ENCODE peak calls at places on chromosomes 4 and X, in five cellular contexts. L is heart right ventricle, U is A549, E is suprapubic skin, T is HCT116. P is an unnamed sample.

GRCh38 chrX:129495941-129496340 is 27.3 kb downstream of the SMARCA1 start:
- DNase-seq in L (no peak), U (no peak), E (no peak), T (no peak), P (peak)

GRCh38 chrX:38095971-38096529 is 89.7 kb downstream of the SYTL5 start:
- DNase-seq in L (no peak), U (peak), E (no peak), T (peak), P (no peak)

GRCh38 chr4:165118256-165118909 is 5.7 kb upstream of the TMEM192 start:
- DNase-seq in L (no peak), U (no peak), E (no peak), T (no peak), P (no peak)

GRCh38 chrX:318068-318738 is 393 bp downstream of the GTPBP6 start:
- DNase-seq in L (peak), U (peak), E (peak), T (peak), P (peak)

GRCh38 chrX:44997282-44997813 is 124.4 kb downstream of the KDM6A start:
- DNase-seq in L (no peak), U (no peak), E (no peak), T (no peak), P (no peak)

GRCh38 chrX:142977128-142977914 is 48.4 kb upstream of the SPANXN4 start:
- DNase-seq in L (no peak), U (no peak), E (no peak), T (no peak), P (no peak)

GRCh38 chrX:18039023-18039422 is 177.9 kb upstream of the RAI2 start:
- DNase-seq in L (no peak), U (no peak), E (no peak), T (no peak), P (no peak)

GRCh38 chrX:19388064-19388679 is 44.4 kb downstream of the PDHA1 start:
- DNase-seq in L (no peak), U (no peak), E (no peak), T (no peak), P (no peak)

GRCh38 chr4:53804719-53805118 is 213.4 kb upstream of the LNX1 start:
- DNase-seq in L (peak), U (no peak), E (no peak), T (peak), P (no peak)

GRCh38 chr4:141047228-141047884 is 85.9 kb downstream of the RNF150 start:
- DNase-seq in L (no peak), U (no peak), E (no peak), T (no peak), P (peak)

DNA sequence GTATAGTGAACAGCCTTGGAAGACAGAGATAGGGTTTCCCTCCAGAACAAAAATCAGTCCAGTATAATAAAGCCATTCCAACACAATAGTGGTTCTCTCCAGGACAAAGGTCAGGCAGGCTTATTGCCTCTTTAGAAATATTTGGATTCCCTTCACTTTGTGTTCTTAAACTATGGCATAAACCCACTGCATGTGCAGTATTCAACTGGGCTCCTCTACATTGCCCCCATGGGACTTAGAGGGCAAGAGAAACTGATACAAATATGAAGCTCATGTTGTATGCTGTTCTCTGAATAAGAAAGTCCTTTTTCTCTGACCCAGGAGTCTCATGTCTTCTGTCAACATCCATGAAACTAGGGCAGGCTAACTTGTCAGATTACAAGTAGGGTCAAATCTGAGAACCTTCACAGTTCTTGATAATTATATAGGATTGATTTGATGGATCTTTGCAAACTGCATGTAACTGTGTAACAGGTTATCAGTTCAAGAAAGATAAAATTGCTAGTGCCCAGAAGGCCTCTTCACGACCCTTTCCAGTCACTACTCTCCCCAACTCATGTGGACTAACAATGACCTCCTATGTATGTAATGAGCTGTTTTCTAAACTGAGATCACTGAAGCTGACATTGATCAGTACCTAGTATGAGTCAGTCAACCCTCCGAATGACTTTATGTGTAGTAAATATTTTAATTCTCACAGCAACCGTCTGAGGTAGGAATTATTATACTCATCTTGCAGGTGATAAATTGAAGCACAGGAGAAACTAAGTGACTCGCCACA is 31.9 kb upstream of the FAM9C start:
- DNase-seq in L (no peak), U (no peak), E (no peak), T (no peak), P (no peak)
- H3K27ac ChIP-seq in L (no peak), U (peak), E (no peak), T (no peak), P (no peak)

GRCh38 chr4:128454281-128455075 is 166.9 kb upstream of the PGRMC2 start:
- DNase-seq in L (peak), U (peak), E (peak), T (peak), P (peak)
- H3K27ac ChIP-seq in L (no peak), U (peak), E (no peak), T (no peak), P (peak)

GRCh38 chr4:1235381-1236102 is 13.4 kb downstream of the CTBP1 start:
- DNase-seq in L (peak), U (no peak), E (peak), T (no peak), P (no peak)

GRCh38 chr4:1232661-1233621 is 16.0 kb downstream of the CTBP1 start:
- DNase-seq in L (peak), U (no peak), E (no peak), T (no peak), P (no peak)

GRCh38 chr4:1233641-1234277 is 15.2 kb downstream of the CTBP1 start:
- DNase-seq in L (peak), U (no peak), E (no peak), T (no peak), P (no peak)

GRCh38 chr4:1234811-1235292 is 14.1 kb downstream of the CTBP1 start:
- DNase-seq in L (peak), U (no peak), E (peak), T (no peak), P (no peak)

DNA sequence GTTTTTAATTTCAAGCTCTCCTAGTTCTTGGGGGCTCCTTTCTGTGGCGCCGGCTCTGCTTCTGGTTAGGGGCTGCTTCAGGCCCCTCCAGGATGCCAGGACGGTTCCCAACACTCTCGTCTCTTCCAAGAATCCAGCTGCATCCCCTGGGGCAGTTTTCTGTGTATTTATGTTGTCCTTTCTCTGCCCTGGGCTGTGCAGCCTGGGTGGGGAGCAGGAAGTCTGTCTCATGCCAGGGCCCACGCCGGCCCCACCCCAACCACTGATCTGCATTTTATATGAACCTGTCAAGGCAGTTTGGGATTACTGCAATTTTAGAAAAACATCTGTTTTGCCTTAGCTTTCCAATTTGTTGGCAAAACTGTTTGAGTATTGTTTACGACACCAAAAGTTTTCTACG is 14.6 kb downstream of the CTBP1 start:
- DNase-seq in L (peak), U (no peak), E (no peak), T (no peak), P (no peak)
- H3K27ac ChIP-seq in L (peak), U (no peak), E (no peak), T (no peak), P (no peak)

DNA sequence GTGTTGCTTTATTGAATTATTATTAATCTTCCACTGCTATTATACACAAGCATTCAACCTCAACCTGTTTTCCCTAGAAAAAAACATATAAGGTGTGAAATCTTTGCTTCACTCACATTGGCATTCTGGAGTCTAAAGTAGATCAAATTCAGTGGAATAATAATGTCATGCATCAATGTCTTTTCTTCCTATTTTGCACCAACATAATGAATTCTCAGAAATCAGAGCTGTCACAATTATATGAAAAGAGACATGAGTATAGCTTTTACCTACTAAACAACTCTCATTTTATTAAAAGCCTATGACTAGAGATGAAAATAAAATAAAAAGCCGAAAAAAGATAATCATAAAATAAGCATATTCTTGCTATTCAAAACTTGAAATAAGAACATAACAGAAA is 96.3 kb upstream of the QRFPR start:
- DNase-seq in L (no peak), U (no peak), E (no peak), T (no peak), P (no peak)
- H3K27ac ChIP-seq in L (no peak), U (no peak), E (no peak), T (no peak), P (no peak)